ENCODE peak calls at places on chromosomes 16 and 17, in five cellular contexts. A is psoas muscle; C is foreskin melanocyte; H is mesenchymal stem cell; Z is activated naive CD8-positive, alpha-beta T cell treated with anti-CD3 and anti-CD28 coated beads for 36 hours. Y is an unnamed sample.

GRCh38 chr16:23917621-23918020 is 81.8 kb downstream of the PRKCB start:
- DNase-seq in H (no peak), Z (no peak), C (no peak), A (no peak), Y (no peak)

GRCh38 chr17:28333083-28333746 is 2.1 kb downstream of the IFT20 start:
- DNase-seq in Z (no peak), A (no peak), C (no peak), H (peak), Y (no peak)

GRCh38 chr16:10168258-10168657 is 14.0 kb downstream of the GRIN2A start:
- DNase-seq in H (no peak), Z (no peak), A (no peak), C (no peak), Y (no peak)

GRCh38 chr17:78534492-78535284 is 42.5 kb downstream of the DNAH17 start:
- DNase-seq in Z (no peak), C (no peak), H (no peak), A (no peak), Y (no peak)

GRCh38 chr16:15650698-15651161 is 685 bp downstream of the NDE1 start:
- DNase-seq in A (peak), Z (peak), C (no peak), H (peak), Y (peak)

GRCh38 chr17:2776589-2777241 is 19.5 kb upstream of the RAP1GAP2 start:
- DNase-seq in C (no peak), A (no peak), Z (peak), H (no peak), Y (peak)

GRCh38 chr16:57023541-57024249 is 34.3 kb downstream of the NLRC5 start:
- DNase-seq in A (no peak), H (no peak), C (no peak), Z (peak), Y (no peak)

GRCh38 chr16:89863741-89864391 is 9.5 kb upstream of the TCF25 start:
- DNase-seq in A (no peak), Z (peak), H (no peak), C (peak), Y (peak)

GRCh38 chr17:2309338-2310143 is 5.8 kb downstream of the SRR start:
- DNase-seq in Z (no peak), H (peak), A (no peak), C (no peak), Y (no peak)

GRCh38 chr16:21950782-21951521 is 2.2 kb upstream of the UQCRC2 start:
- DNase-seq in C (peak), Z (no peak), A (no peak), H (peak), Y (peak)

GRCh38 chr17:4465786-4466185 is 32.0 kb downstream of the SPNS3 start:
- DNase-seq in Z (no peak), A (no peak), C (no peak), H (no peak), Y (no peak)

GRCh38 chr16:3101018-3101840 is 2.1 kb upstream of the ZSCAN10 start:
- DNase-seq in H (peak), Z (no peak), C (no peak), A (peak), Y (peak)

GRCh38 chr17:66309793-66310192 is 7.4 kb downstream of the PRKCA start:
- DNase-seq in Z (no peak), C (peak), H (no peak), A (no peak), Y (no peak)

GRCh38 chr16:69448470-69449193 is 24.2 kb downstream of the CYB5B start:
- DNase-seq in C (no peak), Z (no peak), H (peak), A (no peak), Y (no peak)

GRCh38 chr17:50918933-50919296 is 52.8 kb upstream of the TOB1 start:
- DNase-seq in A (no peak), H (peak), Z (peak), C (no peak), Y (no peak)

GRCh38 chr16:19431636-19432340 is 14.1 kb downstream of the TMC5 start:
- DNase-seq in A (no peak), Z (no peak), H (no peak), C (no peak), Y (no peak)

GRCh38 chr17:37828313-37829124 is 83.7 kb upstream of the HNF1B start:
- DNase-seq in H (peak), Z (no peak), C (no peak), A (no peak), Y (no peak)

GRCh38 chr17:78974635-78975591 is 4.8 kb downstream of the LGALS3BP start:
- DNase-seq in H (peak), Z (no peak), C (peak), A (peak), Y (no peak)

GRCh38 chr16:52496051-52496876 is 50.7 kb downstream of the TOX3 start:
- DNase-seq in A (no peak), C (peak), Z (no peak), H (no peak), Y (no peak)

GRCh38 chr17:33753452-33753851 is 460.4 kb upstream of the ASIC2 start:
- DNase-seq in A (no peak), C (no peak), Z (no peak), H (no peak), Y (no peak)

GRCh38 chr16:80084614-80085013 is 456.2 kb upstream of the DYNLRB2 start:
- DNase-seq in Z (no peak), C (peak), A (peak), H (peak), Y (no peak)

GRCh38 chr17:77460514-77461046 is 319.8 kb downstream of the SEC14L1 start:
- DNase-seq in Z (no peak), C (no peak), A (peak), H (peak), Y (peak)

GRCh38 chr16:88768041-88768876 is 16.8 kb downstream of the PIEZO1 start:
- DNase-seq in A (no peak), Z (no peak), H (peak), C (no peak), Y (no peak)

GRCh38 chr16:29809850-29810698 is 1.9 kb upstream of the PRRT2 start:
- DNase-seq in C (no peak), A (peak), Z (peak), H (peak), Y (peak)

GRCh38 chr17:57338257-57338919 is 82.1 kb downstream of the MSI2 start:
- DNase-seq in Z (no peak), C (no peak), A (no peak), H (no peak), Y (peak)

GRCh38 chr17:78844301-78845005 is 3.8 kb upstream of the USP36 start:
- DNase-seq in H (peak), C (peak), A (peak), Z (no peak), Y (no peak)

GRCh38 chr16:69014811-69015210 is 90.6 kb upstream of the HAS3 start:
- DNase-seq in A (no peak), C (peak), Z (no peak), H (no peak), Y (no peak)

GRCh38 chr17:78645421-78646295 is 68.5 kb upstream of the DNAH17 start:
- DNase-seq in C (no peak), Z (peak), H (peak), A (peak), Y (no peak)

GRCh38 chr16:69444873-69445517 is 20.6 kb downstream of the CYB5B start:
- DNase-seq in A (no peak), Z (no peak), H (peak), C (peak), Y (no peak)

GRCh38 chr16:75764154-75764768 is 38.0 kb upstream of the CPHXL start:
- DNase-seq in H (peak), A (no peak), Z (peak), C (peak), Y (peak)

GRCh38 chr17:72407336-72408121 is 286.7 kb downstream of the SOX9 start:
- DNase-seq in A (peak), C (peak), H (peak), Z (no peak), Y (no peak)

GRCh38 chr17:64448665-64449512 is at the start of gene MILR1:
- DNase-seq in A (no peak), H (peak), Z (no peak), C (peak), Y (no peak)

GRCh38 chr16:88966986-88967799 is 9.8 kb downstream of the CBFA2T3 start:
- DNase-seq in A (peak), Z (no peak), C (no peak), H (no peak), Y (no peak)

GRCh38 chr17:50114849-50115357 is 15.1 kb downstream of the SAMD14 start:
- DNase-seq in C (peak), H (peak), Z (peak), A (no peak), Y (peak)

GRCh38 chr17:17073627-17074521 is 31.6 kb downstream of the MPRIP start:
- DNase-seq in A (peak), Z (no peak), H (peak), C (no peak), Y (no peak)

GRCh38 chr17:50268040-50268439 is 6.2 kb upstream of the TMEM92 start:
- DNase-seq in C (no peak), Z (no peak), H (no peak), A (no peak), Y (no peak)

GRCh38 chr17:21361020-21361809 is 14.9 kb upstream of the KCNJ12 start:
- DNase-seq in Z (no peak), C (no peak), A (no peak), H (no peak), Y (no peak)

GRCh38 chr17:17682737-17683675 is 1.7 kb downstream of the RAI1 start:
- DNase-seq in C (no peak), Z (peak), H (peak), A (peak), Y (peak)